ENCODE peak calls at places on chromosomes 7 and 10, in nine cellular contexts. J is head of caudate nucleus; M is activated naive CD4-positive, alpha-beta T cell treated with anti-CD3 and anti-CD28 coated beads, Interleukin-2, amount 50 U/mL, for 16 hours; F is iris pigment epithelial cell; C is M059J; G is HFFc6; E is tibial nerve; K is activated T-cell treated with anti-CD3 and anti-CD28 coated beads, Interleukin-2, amount 50 U/mL, for 72 hours; O is GM03348. R is an unnamed sample.

GRCh38 chr10:52776471-52776903 is 3.9 kb upstream of the MBL2 start:
- DNase-seq in J (no peak), M (no peak), F (no peak), C (no peak), G (no peak), E (no peak), K (no peak), O (no peak), R (no peak)

GRCh38 chr7:131109011-131109756 is 218.5 kb upstream of the MKLN1 start:
- DNase-seq in J (no peak), M (no peak), F (peak; percentile 56), C (peak; percentile 58), G (peak; percentile 47), E (no peak), K (no peak), O (peak; percentile 33), R (peak; percentile 20)

GRCh38 chr10:48442090-48442808 is 135.8 kb downstream of the MAPK8 start:
- DNase-seq in J (no peak), M (no peak), F (no peak), C (no peak), G (no peak), E (no peak), K (no peak), O (peak; percentile 2), R (no peak)

GRCh38 chr7:25303380-25304321 is 75.4 kb upstream of the NPVF start:
- DNase-seq in J (no peak), M (no peak), F (no peak), C (peak; percentile 15), G (no peak), E (no peak), K (no peak), O (peak; percentile 5), R (peak; percentile 7)

GRCh38 chr7:1669954-1670893 is at the start of gene ELFN1:
- DNase-seq in J (no peak), M (no peak), F (no peak), C (no peak), G (no peak), E (no peak), K (no peak), O (peak; percentile 67), R (no peak)

GRCh38 chr7:31311465-31312074 is 29.0 kb downstream of the NEUROD6 start:
- DNase-seq in J (no peak), M (no peak), F (no peak), C (no peak), G (no peak), E (no peak), K (no peak), O (no peak), R (no peak)

GRCh38 chr7:23467731-23468720 is 2.3 kb downstream of the IGF2BP3 start:
- DNase-seq in J (no peak), M (peak; percentile 21), F (peak; percentile 86), C (peak; percentile 76), G (peak; percentile 31), E (no peak), K (peak; percentile 25), O (peak; percentile 14), R (peak; percentile 29)

GRCh38 chr10:14526326-14526725 is 195.6 kb upstream of the FRMD4A start:
- DNase-seq in J (no peak), M (no peak), F (no peak), C (no peak), G (no peak), E (no peak), K (no peak), O (no peak), R (no peak)

GRCh38 chr7:150901160-150902035 is 49.1 kb downstream of the AOC1 start:
- DNase-seq in J (peak; percentile 39), M (no peak), F (no peak), C (no peak), G (no peak), E (no peak), K (no peak), O (no peak), R (peak; percentile 71)

GRCh38 chr7:5694221-5694754 is 87.2 kb downstream of the RNF216 start:
- DNase-seq in J (no peak), M (no peak), F (peak; percentile 94), C (peak; percentile 92), G (peak; percentile 92), E (no peak), K (no peak), O (peak; percentile 67), R (peak; percentile 81)

GRCh38 chr10:75712241-75712880 is 280.9 kb downstream of the LRMDA start:
- DNase-seq in J (no peak), M (no peak), F (no peak), C (no peak), G (no peak), E (no peak), K (no peak), O (no peak), R (no peak)

GRCh38 chr7:39306028-39306570 is 260.1 kb upstream of the YAE1 start:
- DNase-seq in J (no peak), M (no peak), F (no peak), C (peak; percentile 92), G (no peak), E (no peak), K (no peak), O (no peak), R (no peak)

GRCh38 chr10:78749200-78749599 is 319.6 kb upstream of the ZMIZ1 start:
- DNase-seq in J (no peak), M (no peak), F (no peak), C (no peak), G (no peak), E (no peak), K (no peak), O (no peak), R (peak; percentile 78)

GRCh38 chr7:24924375-24924774 is 55.6 kb downstream of the OSBPL3 start:
- DNase-seq in J (no peak), M (no peak), F (no peak), C (no peak), G (no peak), E (no peak), K (no peak), O (no peak), R (no peak)

GRCh38 chr7:107946881-107947280 is 55.9 kb downstream of the DLD start:
- DNase-seq in J (no peak), M (no peak), F (no peak), C (no peak), G (no peak), E (no peak), K (no peak), O (no peak), R (no peak)

GRCh38 chr10:11197266-11197712 is 179.6 kb downstream of the CELF2 start:
- DNase-seq in J (peak; percentile 23), M (no peak), F (no peak), C (no peak), G (no peak), E (peak; percentile 49), K (no peak), O (no peak), R (peak; percentile 12)

GRCh38 chr7:34747842-34748241 is 89.8 kb downstream of the NPSR1 start:
- DNase-seq in J (no peak), M (no peak), F (no peak), C (peak; percentile 37), G (no peak), E (no peak), K (no peak), O (no peak), R (no peak)

GRCh38 chr7:140684066-140684950 is 11.6 kb downstream of the ADCK2 start:
- DNase-seq in J (no peak), M (no peak), F (no peak), C (no peak), G (no peak), E (no peak), K (no peak), O (no peak), R (no peak)

GRCh38 chr10:44756235-44756634 is 154.9 kb upstream of the TMEM72 start:
- DNase-seq in J (no peak), M (no peak), F (peak; percentile 62), C (peak; percentile 90), G (peak; percentile 61), E (no peak), K (no peak), O (peak; percentile 44), R (peak; percentile 63)

GRCh38 chr7:141409911-141410329 is 141.3 kb upstream of the AGK start:
- DNase-seq in J (no peak), M (no peak), F (no peak), C (no peak), G (no peak), E (no peak), K (no peak), O (no peak), R (no peak)

GRCh38 chr7:137985897-137986251 is 16.0 kb downstream of the CREB3L2 start:
- DNase-seq in J (no peak), M (no peak), F (no peak), C (no peak), G (no peak), E (no peak), K (no peak), O (no peak), R (no peak)

GRCh38 chr7:155815332-155816191 is 3.3 kb upstream of the SHH start:
- DNase-seq in J (peak; percentile 20), M (peak; percentile 58), F (peak; percentile 51), C (peak; percentile 56), G (peak; percentile 25), E (no peak), K (peak; percentile 83), O (peak; percentile 85), R (peak; percentile 78)